ENCODE peak calls at places on chromosomes 11 and 22, in six cellular contexts. P is CD4-positive, alpha-beta memory T cell; K is colonic mucosa; U is PC-3; T is naive thymus-derived CD4-positive, alpha-beta T cell; E is aorta. Y is an unnamed sample. For H3K4me1, the result is how much of the 10 kb centered on the place peaks cover.

GRCh38 chr11:4134844-4135243 is 40.2 kb downstream of the RRM1 start:
- DNase-seq in E (no peak), K (no peak), P (no peak), U (peak), T (no peak), Y (no peak)

GRCh38 chr11:131311746-131312145 is 58.7 kb upstream of the NTM start:
- DNase-seq in T (no peak), U (no peak), K (no peak), P (no peak), E (no peak), Y (no peak)

GRCh38 chr11:16598032-16598431 is 140.4 kb upstream of the C11orf58 start:
- DNase-seq in K (no peak), U (no peak), P (no peak), E (no peak), T (no peak), Y (no peak)

GRCh38 chr11:32584921-32585320 is 1.3 kb downstream of the EIF3M start:
- DNase-seq in P (no peak), K (no peak), T (no peak), E (no peak), U (peak), Y (no peak)

GRCh38 chr11:19614370-19614936 is 98.2 kb upstream of the NAV2 start:
- DNase-seq in K (no peak), E (no peak), P (no peak), U (no peak), T (no peak), Y (no peak)

GRCh38 chr11:111797145-111797581 is 31.0 kb upstream of the PPP2R1B start:
- DNase-seq in T (no peak), P (no peak), K (peak), E (no peak), U (peak), Y (no peak)

GRCh38 chr11:68146010-68146540 is 24.9 kb upstream of the CHKA start:
- DNase-seq in E (peak), U (peak), T (no peak), P (no peak), K (peak), Y (peak)

GRCh38 chr11:2748814-2749554 is 49.2 kb upstream of the KCNQ1OT1 start:
- DNase-seq in U (no peak), P (no peak), K (no peak), T (no peak), E (peak), Y (peak)

GRCh38 chr11:131584694-131585592 is 214.5 kb downstream of the NTM start:
- DNase-seq in K (no peak), E (no peak), T (no peak), P (no peak), U (no peak), Y (peak)

GRCh38 chr11:16280256-16280682 is 76.1 kb downstream of the SOX6 start:
- DNase-seq in U (peak), K (peak), P (no peak), T (no peak), E (no peak), Y (peak)

GRCh38 chr11:359181-359714 is 10.1 kb upstream of the B4GALNT4 start:
- DNase-seq in K (no peak), U (no peak), E (no peak), P (peak), T (no peak), Y (no peak)

GRCh38 chr11:103870821-103871309 is 165.6 kb upstream of the DDI1 start:
- DNase-seq in E (peak), P (no peak), U (no peak), T (no peak), K (peak), Y (peak)

GRCh38 chr11:9091044-9091936 is at the start of gene SCUBE2:
- DNase-seq in T (no peak), P (no peak), K (peak), E (no peak), U (no peak), Y (no peak)

GRCh38 chr11:11500744-11501487 is 120.9 kb downstream of the GALNT18 start:
- DNase-seq in E (no peak), T (no peak), U (no peak), P (no peak), K (no peak), Y (no peak)

GRCh38 chr11:121449123-121449522 is 3.0 kb upstream of the SORL1 start:
- DNase-seq in T (no peak), K (no peak), U (no peak), P (no peak), E (no peak), Y (no peak)

GRCh38 chr11:103601230-103601846 is 435.1 kb upstream of the DDI1 start:
- DNase-seq in T (no peak), E (no peak), U (peak), K (peak), P (no peak), Y (peak)

GRCh38 chr11:2884424-2884815 is 1.2 kb downstream of the CDKN1C start:
- DNase-seq in P (no peak), U (peak), K (no peak), E (peak), T (no peak), Y (peak)

GRCh38 chr11:97247601-97248000 is 857.8 kb downstream of the JRKL start:
- DNase-seq in P (no peak), T (no peak), U (no peak), K (no peak), E (no peak), Y (no peak)

GRCh38 chr22:38177044-38177443 is 4.6 kb downstream of the PLA2G6 start:
- DNase-seq in E (peak), U (no peak), P (no peak), K (no peak), T (no peak), Y (no peak)
- H3K4me1 ChIP-seq in E (under half), U (half or more), P (half or more), K (under half), T (under half), Y (under half)

GRCh38 chr11:78954261-78954660 is 379.6 kb upstream of the NARS2 start:
- DNase-seq in U (peak), K (no peak), E (no peak), T (no peak), P (no peak), Y (no peak)

GRCh38 chr11:78958444-78958843 is 383.8 kb upstream of the NARS2 start:
- DNase-seq in K (no peak), E (no peak), U (no peak), P (no peak), T (no peak), Y (no peak)

GRCh38 chr11:78961938-78962701 is 387.5 kb upstream of the NARS2 start:
- DNase-seq in U (peak), K (no peak), P (no peak), T (no peak), E (peak), Y (peak)

GRCh38 chr11:78961186-78961782 is 386.6 kb upstream of the NARS2 start:
- DNase-seq in T (no peak), U (peak), K (peak), E (no peak), P (no peak), Y (no peak)

DNA sequence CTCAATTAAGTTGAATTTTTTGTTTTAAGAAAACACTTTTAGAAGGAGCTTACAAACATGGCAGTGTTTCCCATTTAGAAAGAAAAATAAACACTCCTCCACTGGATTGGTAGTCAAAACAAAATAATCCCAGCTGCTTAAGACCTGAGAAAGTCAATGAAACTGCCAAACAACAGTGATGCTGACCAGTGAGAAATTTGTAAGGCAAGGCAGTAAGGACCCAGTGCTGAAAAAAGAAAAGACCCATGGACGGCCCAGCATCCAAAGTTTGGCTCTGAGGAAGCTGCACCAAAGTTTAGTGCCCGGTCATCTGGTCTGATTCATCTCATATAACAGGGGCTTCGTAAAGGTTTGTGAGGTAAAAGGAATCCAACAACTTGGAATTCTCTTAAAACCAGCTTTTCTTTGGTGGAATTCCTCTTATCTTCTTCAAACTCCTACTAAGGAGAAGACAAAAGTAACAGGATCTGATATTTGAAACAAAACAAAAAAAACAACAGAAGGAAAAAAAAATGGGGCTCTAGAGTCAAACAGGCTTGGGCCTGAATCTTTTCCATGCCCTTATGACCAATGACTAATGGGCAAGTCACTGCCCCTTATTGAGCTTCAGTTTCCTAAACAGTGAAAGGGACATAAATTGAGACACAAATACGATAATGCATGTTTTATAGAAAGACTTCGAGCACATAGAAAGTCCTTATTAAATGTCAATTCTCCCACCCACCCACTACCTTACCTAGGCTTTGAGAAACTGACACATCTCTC is 383.0 kb upstream of the NARS2 start:
- DNase-seq in K (no peak), P (no peak), T (no peak), E (no peak), U (peak), Y (no peak)
- H3K4me1 ChIP-seq in K (under half), P (under half), T (under half), E (under half), U (half or more), Y (under half)

GRCh38 chr22:28601915-28602314 is 77.7 kb downstream of the TTC28 start:
- DNase-seq in E (no peak), P (no peak), K (no peak), T (no peak), U (no peak), Y (no peak)
- H3K4me1 ChIP-seq in E (under half), P (under half), K (under half), T (under half), U (under half), Y (under half)

GRCh38 chr11:33697997-33698396 is 2.6 kb downstream of the C11orf91 start:
- DNase-seq in E (no peak), K (no peak), P (no peak), T (no peak), U (no peak), Y (no peak)
- H3K4me1 ChIP-seq in E (under half), K (under half), P (under half), T (under half), U (under half), Y (under half)

GRCh38 chr11:101867951-101868350 is 46.9 kb upstream of the CEP126 start:
- DNase-seq in T (no peak), K (no peak), P (no peak), U (peak), E (no peak), Y (no peak)
- H3K4me1 ChIP-seq in T (under half), K (under half), P (under half), U (half or more), E (under half), Y (under half)

DNA sequence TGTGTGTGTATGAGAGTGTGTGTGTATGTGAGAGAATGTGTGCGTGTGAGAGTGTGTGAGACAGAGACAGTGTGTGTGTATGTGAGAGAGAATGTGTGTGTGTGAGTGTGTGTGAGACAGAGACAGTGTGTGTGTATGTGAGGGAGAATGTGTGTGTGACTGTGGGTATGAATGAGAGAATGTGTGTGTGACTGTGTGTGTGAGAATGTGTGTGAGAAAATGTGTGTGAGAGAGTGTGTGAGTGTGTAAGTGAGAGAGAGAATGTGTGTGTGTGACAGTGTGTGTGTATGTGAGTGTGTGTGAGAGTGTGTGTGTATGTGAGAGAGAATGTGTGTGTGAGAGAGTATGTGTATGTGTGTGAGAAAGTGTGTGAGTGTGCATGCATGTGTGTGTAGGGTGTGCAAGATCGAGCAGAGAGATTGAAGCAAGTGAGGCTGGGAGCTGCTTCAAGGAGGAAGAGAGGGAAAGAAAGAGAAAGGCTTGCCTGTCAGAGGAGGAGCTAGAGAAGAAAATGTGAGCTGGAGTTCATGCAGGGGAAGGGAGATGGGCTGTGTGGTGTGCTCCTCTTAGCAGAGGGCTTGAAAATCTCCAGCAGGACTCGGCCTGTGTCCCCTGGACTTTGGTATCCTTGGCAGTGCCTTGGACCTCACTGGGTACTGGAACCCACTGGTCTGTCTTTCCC is 27.7 kb upstream of the TP53I11 start:
- DNase-seq in K (no peak), U (no peak), E (no peak), P (no peak), T (no peak), Y (no peak)
- H3K4me1 ChIP-seq in K (under half), U (under half), E (under half), P (under half), T (under half), Y (under half)

GRCh38 chr11:86891020-86891419 is 64.2 kb downstream of the FZD4 start:
- DNase-seq in K (no peak), E (no peak), T (no peak), U (no peak), P (no peak), Y (no peak)

GRCh38 chr11:86893235-86893634 is 62.0 kb downstream of the FZD4 start:
- DNase-seq in E (no peak), U (no peak), P (no peak), K (no peak), T (no peak), Y (no peak)

GRCh38 chr11:86902345-86902744 is 52.9 kb downstream of the FZD4 start:
- DNase-seq in E (no peak), T (no peak), U (no peak), P (no peak), K (no peak), Y (no peak)

GRCh38 chr11:86896486-86896885 is 58.7 kb downstream of the FZD4 start:
- DNase-seq in P (no peak), U (no peak), E (no peak), K (no peak), T (no peak), Y (no peak)
- H3K4me1 ChIP-seq in P (under half), U (under half), E (under half), K (under half), T (under half), Y (under half)

DNA sequence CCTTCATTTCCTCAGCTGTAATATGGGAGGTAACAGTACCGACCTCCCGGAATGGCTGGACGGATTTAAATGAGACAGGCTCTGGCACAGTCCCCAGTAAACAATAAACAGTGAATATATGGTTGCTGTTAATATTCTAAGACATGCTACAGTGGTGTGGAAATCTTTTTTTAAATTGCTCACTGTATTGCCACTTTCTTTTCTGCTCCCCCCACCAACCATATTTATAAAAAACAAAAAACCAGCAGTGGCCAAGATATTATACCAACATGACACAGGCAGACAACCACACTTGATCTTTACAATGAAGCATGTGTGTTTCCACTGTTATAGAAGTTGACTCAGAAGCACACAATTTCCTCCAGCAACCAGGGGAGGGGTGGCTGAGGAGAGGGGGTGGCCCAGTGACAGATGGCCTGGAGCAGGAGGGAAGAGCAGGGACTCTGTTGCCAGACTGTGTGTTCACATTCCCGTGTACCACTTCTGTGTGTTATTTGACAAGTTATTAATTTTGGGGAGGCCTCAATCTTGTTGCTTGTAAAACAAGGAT is 14.9 kb downstream of the CD59 start:
- DNase-seq in E (no peak), U (peak), K (no peak), T (no peak), P (no peak), Y (no peak)
- H3K4me1 ChIP-seq in E (under half), U (half or more), K (under half), T (under half), P (under half), Y (under half)

GRCh38 chr11:45852018-45852711 is 4.9 kb downstream of the CRY2 start:
- DNase-seq in P (no peak), K (no peak), E (no peak), T (no peak), U (no peak), Y (no peak)

GRCh38 chr11:45856044-45856468 is 8.8 kb downstream of the CRY2 start:
- DNase-seq in E (no peak), K (no peak), P (no peak), U (no peak), T (no peak), Y (no peak)

GRCh38 chr11:45855308-45855707 is 8.0 kb downstream of the CRY2 start:
- DNase-seq in T (no peak), K (no peak), U (no peak), P (no peak), E (no peak), Y (no peak)

GRCh38 chr11:45852712-45853101 is 5.4 kb downstream of the CRY2 start:
- DNase-seq in T (no peak), U (no peak), E (no peak), P (no peak), K (no peak), Y (peak)

GRCh38 chr11:45853616-45854219 is 6.4 kb downstream of the CRY2 start:
- DNase-seq in P (no peak), T (no peak), K (no peak), E (no peak), U (no peak), Y (peak)
- H3K4me1 ChIP-seq in P (under half), T (under half), K (under half), E (under half), U (under half), Y (under half)